ENCODE peak calls at places on chromosomes 13 and 19, in eight cellular contexts. A is NCI-H510A treated with DMSO at 0.1 percent for 48 hours; P is stimulated activated CD8-positive, alpha-beta memory T cell treated with anti-CD3 and anti-CD28 coated beads, Interleukin-15, amount 100 ng/mL, for 48 hours; O is CD4-positive, alpha-beta memory T cell; W is glomerular endothelial cell; J is fibroblast of mammary gland; Z is stimulated activated CD4-positive, alpha-beta T cell treated with anti-CD3 and anti-CD28 coated beads, TNF-alpha, amount 100 ng/mL, for 24 hours; F is HuH-7.5. U is an unnamed sample.
A peak's percentile ranks its signal among the peaks of the same experiment; 100 is the strongest.

GRCh38 chr19:9819590-9819898 is 665 bp upstream of the FBXL12 start:
- DNase-seq in A (peak; percentile 98), P (no peak), O (no peak), W (no peak), J (no peak), Z (no peak), F (no peak), U (no peak)

GRCh38 chr13:70623260-70623659 is 515.0 kb upstream of the KLHL1 start:
- DNase-seq in A (no peak), P (no peak), O (no peak), W (no peak), J (peak; percentile 5), Z (no peak), F (no peak), U (no peak)

GRCh38 chr19:17391371-17392151 is 2.4 kb downstream of the CCDC194 start:
- DNase-seq in A (peak; percentile 42), P (no peak), O (no peak), W (no peak), J (no peak), Z (no peak), F (peak; percentile 58), U (no peak)

GRCh38 chr13:73403362-73404150 is 344.8 kb downstream of the KLF5 start:
- DNase-seq in A (no peak), P (no peak), O (no peak), W (no peak), J (no peak), Z (no peak), F (no peak), U (no peak)

GRCh38 chr19:10612515-10613119 is 12.7 kb upstream of the SLC44A2 start:
- DNase-seq in A (no peak), P (no peak), O (no peak), W (no peak), J (no peak), Z (no peak), F (no peak), U (no peak)

GRCh38 chr19:14059093-14059480 is 2.8 kb downstream of the PALM3 start:
- DNase-seq in A (no peak), P (peak; percentile 20), O (no peak), W (no peak), J (no peak), Z (peak; percentile 54), F (no peak), U (no peak)

GRCh38 chr19:12574036-12574435 is 22.8 kb upstream of the ZNF564 start:
- DNase-seq in A (peak; percentile 70), P (no peak), O (no peak), W (no peak), J (no peak), Z (no peak), F (no peak), U (peak; percentile 5)

GRCh38 chr13:101149735-101150380 is 266.4 kb downstream of the NALCN start:
- DNase-seq in A (no peak), P (no peak), O (no peak), W (no peak), J (peak; percentile 62), Z (no peak), F (no peak), U (no peak)

GRCh38 chr19:49833594-49833993 is 15.5 kb downstream of the MED25 start:
- DNase-seq in A (no peak), P (no peak), O (no peak), W (no peak), J (no peak), Z (no peak), F (no peak), U (no peak)

GRCh38 chr19:38905186-38905539 is 5.4 kb downstream of the NFKBIB start:
- DNase-seq in A (no peak), P (no peak), O (no peak), W (no peak), J (no peak), Z (no peak), F (no peak), U (no peak)